ENCODE peak calls at places on chromosomes 6 and 20, in five cellular contexts. B is GM23338, N is thoracic aorta, P is MG63, R is Peyer's patch. V is an unnamed sample.
A peak's percentile ranks its signal among the peaks of the same experiment; 100 is the strongest.

GRCh38 chr6:62623851-62624532 is 338.0 kb upstream of the KHDRBS2 start:
- DNase-seq in N (no peak), B (no peak), P (no peak), R (no peak), V (no peak)

GRCh38 chr6:11637266-11637665 is 99.7 kb downstream of the TMEM170B start:
- DNase-seq in R (no peak), P (no peak), B (no peak), N (no peak), V (no peak)

GRCh38 chr6:1587546-1587945 is 22.2 kb upstream of the FOXC1 start:
- DNase-seq in R (no peak), P (no peak), N (no peak), B (no peak), V (no peak)

GRCh38 chr6:109961666-109962065 is 16.4 kb upstream of the GPR6 start:
- DNase-seq in P (no peak), B (no peak), R (no peak), N (no peak), V (no peak)

GRCh38 chr6:135311446-135312200 is 130.5 kb downstream of the MYB start:
- DNase-seq in N (no peak), R (no peak), P (no peak), B (no peak), V (no peak)

GRCh38 chr20:33005132-33005566 is 916 bp upstream of the SUN5 start:
- DNase-seq in B (peak; percentile 81), R (no peak), P (no peak), N (no peak), V (peak; percentile 82)

GRCh38 chr6:26043389-26044139 is 43.7 kb upstream of the HFE start:
- DNase-seq in R (peak; percentile 67), P (peak; percentile 48), N (no peak), B (peak; percentile 57), V (no peak)

GRCh38 chr6:149244105-149244504 is 73.4 kb upstream of the TAB2 start:
- DNase-seq in P (no peak), N (no peak), R (no peak), B (no peak), V (no peak)

GRCh38 chr6:87716928-87717655 is 15.1 kb upstream of the AKIRIN2 start:
- DNase-seq in P (no peak), B (no peak), R (no peak), N (no peak), V (no peak)

GRCh38 chr6:3848925-3849605 is at the start of gene FAM50B:
- DNase-seq in B (peak; percentile 96), R (peak; percentile 89), N (peak; percentile 70), P (no peak), V (peak; percentile 98)

GRCh38 chr6:151413372-151414145 is 22.2 kb upstream of the ZBTB2 start:
- DNase-seq in P (no peak), B (no peak), N (no peak), R (no peak), V (no peak)

GRCh38 chr6:167113935-167114910 is 8.7 kb upstream of the CCR6 start:
- DNase-seq in P (no peak), B (no peak), R (peak; percentile 93), N (no peak), V (no peak)

GRCh38 chr6:30879684-30880427 is 4.5 kb upstream of the DDR1 start:
- DNase-seq in P (no peak), B (no peak), N (no peak), R (no peak), V (no peak)

GRCh38 chr6:31794294-31794865 is 1.2 kb downstream of the VARS1 start:
- DNase-seq in P (no peak), N (no peak), B (peak; percentile 35), R (no peak), V (peak; percentile 76)

GRCh38 chr6:52539607-52540006 is 37.3 kb downstream of the TRAM2 start:
- DNase-seq in B (no peak), N (no peak), P (peak; percentile 67), R (no peak), V (no peak)
- H3K4me3 ChIP-seq in B (no peak overlapping the region), N (no peak overlapping the region), P (no peak overlapping the region), R (no peak overlapping the region), V (no peak overlapping the region)

GRCh38 chr6:14134211-14134910 is 16.8 kb downstream of the CD83 start:
- DNase-seq in P (no peak), B (no peak), R (no peak), N (no peak), V (no peak)
- H3K36me3 ChIP-seq in P (no peaks in the 10 kb centered on the region), B (no peaks in the 10 kb centered on the region), R (no peaks in the 10 kb centered on the region), N (no peaks in the 10 kb centered on the region), V (no peaks in the 10 kb centered on the region)

GRCh38 chr20:61884571-61885389 is 180.9 kb downstream of the TAF4 start:
- DNase-seq in B (no peak), R (no peak), P (no peak), N (no peak), V (no peak)

GRCh38 chr20:61883867-61884393 is 181.8 kb downstream of the TAF4 start:
- DNase-seq in B (no peak), P (no peak), N (no peak), R (no peak), V (no peak)

GRCh38 chr20:61887694-61888093 is 178.0 kb downstream of the TAF4 start:
- DNase-seq in P (no peak), N (no peak), B (no peak), R (no peak), V (no peak)

GRCh38 chr20:61886721-61887658 is 178.7 kb downstream of the TAF4 start:
- DNase-seq in N (no peak), R (no peak), B (peak; percentile 65), P (peak; percentile 31), V (peak; percentile 94)

DNA sequence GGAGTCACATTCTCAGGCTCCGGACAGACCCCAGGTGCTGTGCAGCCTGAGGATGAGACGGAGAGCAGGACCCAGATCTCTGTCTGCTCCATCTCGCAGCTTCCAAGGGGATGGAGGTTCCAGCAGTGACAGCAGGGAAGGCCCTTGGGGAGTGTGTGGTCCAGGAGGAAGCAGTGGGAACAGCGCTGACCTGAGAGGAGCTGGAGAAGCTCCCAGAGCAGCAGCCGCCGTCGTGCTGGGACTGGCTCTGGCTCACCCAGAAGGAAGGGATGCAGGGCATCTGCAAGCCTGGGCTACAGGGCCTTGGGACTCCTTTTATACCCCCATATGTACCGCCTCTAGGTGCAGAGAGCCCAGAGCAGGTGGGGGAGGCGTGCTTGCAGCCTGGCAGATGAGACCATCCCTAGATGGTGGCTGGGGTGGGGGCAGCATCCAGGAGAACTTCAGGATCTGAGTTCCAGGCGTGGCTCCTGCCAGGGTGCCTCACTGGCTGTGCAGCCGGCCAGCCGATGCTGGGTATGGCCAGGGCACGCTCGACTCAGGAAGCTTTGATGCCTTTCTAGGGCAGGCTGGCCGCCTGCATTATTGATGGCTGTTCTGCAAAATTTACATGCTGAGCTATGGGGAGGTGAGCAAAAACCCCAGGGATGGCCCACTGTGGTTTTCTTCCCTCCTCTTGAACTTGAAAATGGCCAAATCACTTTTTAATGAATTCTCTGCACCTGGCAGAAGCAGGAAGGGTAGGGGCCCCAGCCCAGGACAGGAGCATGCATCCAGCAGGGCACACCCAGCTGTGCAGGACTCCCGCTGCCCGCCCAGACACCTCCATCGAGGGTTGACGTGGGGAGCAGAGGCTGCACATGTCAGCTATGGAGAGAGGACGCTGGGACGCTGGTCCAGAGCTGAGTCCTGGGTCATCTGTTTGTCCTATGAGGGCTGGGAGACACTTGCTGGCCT is 179.6 kb downstream of the TAF4 start:
- DNase-seq in N (no peak), P (no peak), B (no peak), R (no peak), V (no peak)
- H3K27me3 ChIP-seq in N (no peaks in the 10 kb centered on the region), P (no peaks in the 10 kb centered on the region), B (no peaks in the 10 kb centered on the region), R (no peaks in the 10 kb centered on the region), V (no peaks in the 10 kb centered on the region)

DNA sequence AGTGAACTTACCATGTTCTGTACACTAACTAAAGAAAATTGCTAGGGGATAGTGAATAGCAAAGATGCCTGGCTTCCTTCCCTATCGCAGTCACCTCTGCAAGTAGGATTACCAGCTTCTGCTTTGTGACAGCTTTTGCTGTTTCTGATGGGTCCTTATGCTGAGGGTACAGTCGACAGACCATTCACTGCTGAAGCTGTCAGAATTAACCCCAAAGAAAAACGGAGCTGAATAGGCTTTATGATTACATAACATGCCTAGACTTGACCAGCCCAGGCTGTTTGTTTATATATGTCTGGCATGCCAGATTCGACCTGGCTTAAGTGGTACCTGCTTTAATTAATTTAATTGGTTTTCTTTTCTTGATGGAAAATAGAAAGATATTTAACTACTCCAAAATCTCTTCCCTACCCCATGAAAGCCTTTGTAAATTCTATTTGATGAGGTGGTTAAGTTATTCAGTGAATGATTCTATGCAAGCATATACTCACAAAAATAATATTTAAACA is 21.7 kb upstream of the PRELID3B start:
- DNase-seq in B (no peak), R (no peak), P (no peak), N (no peak), V (no peak)
- H3K4me3 ChIP-seq in B (no peak overlapping the region), R (no peak overlapping the region), P (no peak overlapping the region), N (peak overlapping the region; percentile 1), V (no peak overlapping the region)

V was measured in H7.